ENCODE peak calls at places on chromosomes 1 and 21, in nine cellular contexts. J is frontal cortex; N is activated naive CD4-positive, alpha-beta T cell treated with Interleukin-2 at 50 U/mL for 16 hours; G is Caco-2; L is hypothalamus; A is activated T-cell treated with anti-CD3 and anti-CD28 coated beads for 1 hour; O is OCI-M1; Y is Daoy; E is stimulated activated CD8-positive, alpha-beta memory T cell treated with anti-CD3 and anti-CD28 coated beads, Interleukin-2, amount 100 ng/mL, for 48 hours. T is an unnamed sample.

GRCh38 chr1:221279146-221279545 is 399.9 kb downstream of the HLX start:
- DNase-seq in J (no peak), N (no peak), G (no peak), L (no peak), A (no peak), O (no peak), Y (no peak), E (no peak), T (no peak)

GRCh38 chr1:28642056-28642846 is 616 bp downstream of the TAF12 start:
- DNase-seq in J (no peak), N (no peak), G (no peak), L (no peak), A (no peak), O (peak; percentile 76), Y (no peak), E (no peak), T (no peak)

GRCh38 chr1:2948001-2948750 is 73.1 kb upstream of the ACTRT2 start:
- DNase-seq in J (no peak), N (no peak), G (no peak), L (no peak), A (no peak), O (no peak), Y (no peak), E (no peak), T (no peak)

GRCh38 chr1:185096531-185096930 is 51.2 kb downstream of the RNF2 start:
- DNase-seq in J (no peak), N (no peak), G (no peak), L (no peak), A (no peak), O (no peak), Y (no peak), E (no peak), T (no peak)

GRCh38 chr1:2382621-2383361 is 8.6 kb downstream of the MORN1 start:
- DNase-seq in J (no peak), N (peak; percentile 20), G (peak; percentile 66), L (no peak), A (no peak), O (peak; percentile 9), Y (peak; percentile 49), E (peak; percentile 26), T (peak; percentile 95)

GRCh38 chr1:182038220-182038619 is 23.3 kb downstream of the ZNF648 start:
- DNase-seq in J (no peak), N (no peak), G (no peak), L (no peak), A (no peak), O (no peak), Y (no peak), E (no peak), T (no peak)

GRCh38 chr1:32052887-32053286 is 19.9 kb upstream of the TMEM39B start:
- DNase-seq in J (no peak), N (no peak), G (no peak), L (no peak), A (no peak), O (no peak), Y (no peak), E (no peak), T (no peak)

GRCh38 chr1:147891088-147891487 is 11.5 kb upstream of the GJA8 start:
- DNase-seq in J (no peak), N (no peak), G (no peak), L (peak; percentile 10), A (no peak), O (no peak), Y (no peak), E (no peak), T (no peak)

GRCh38 chr1:3545363-3546047 is 65.8 kb downstream of the MEGF6 start:
- DNase-seq in J (no peak), N (no peak), G (no peak), L (no peak), A (no peak), O (no peak), Y (no peak), E (no peak), T (peak; percentile 74)

GRCh38 chr1:2944705-2945104 is 76.6 kb upstream of the ACTRT2 start:
- DNase-seq in J (no peak), N (no peak), G (no peak), L (no peak), A (no peak), O (no peak), Y (no peak), E (no peak), T (no peak)

GRCh38 chr1:183956559-183957188 is 80.9 kb downstream of the COLGALT2 start:
- DNase-seq in J (no peak), N (peak; percentile 48), G (no peak), L (no peak), A (no peak), O (peak; percentile 94), Y (peak; percentile 71), E (peak; percentile 4), T (no peak)

GRCh38 chr1:226181996-226182714 is 4.4 kb downstream of the ACBD3 start:
- DNase-seq in J (no peak), N (no peak), G (peak; percentile 31), L (peak; percentile 4), A (no peak), O (peak; percentile 93), Y (peak; percentile 82), E (no peak), T (peak; percentile 23)

GRCh38 chr21:17903029-17903806 is 84.1 kb upstream of the C21orf91 start:
- DNase-seq in J (peak; percentile 31), N (no peak), G (no peak), L (no peak), A (no peak), O (peak; percentile 80), Y (no peak), E (no peak), T (peak; percentile 45)